ENCODE peak calls at places on chromosomes 1 and 21, in four cellular contexts. One of them, this sample, is unnamed.

GRCh38 chr1:85571181-85571540 is 9.4 kb upstream of the CCN1 start:
- DNase-seq in germinal center: no peak
- DNase-seq in cardiac muscle cell: no peak
- DNase-seq in activated T-cell treated with anti-CD3 and anti-CD28 coated beads, Interleukin-2, amount 50 U/mL, for 1 hour: no peak
- DNase-seq in this sample: no peak

GRCh38 chr1:116390195-116390594 is 17.2 kb downstream of the ATP1A1 start:
- DNase-seq in germinal center: no peak
- DNase-seq in activated T-cell treated with anti-CD3 and anti-CD28 coated beads, Interleukin-2, amount 50 U/mL, for 1 hour: no peak
- DNase-seq in cardiac muscle cell: no peak
- DNase-seq in this sample: peak

GRCh38 chr1:14103878-14104430 is 404.0 kb downstream of the PRDM2 start:
- DNase-seq in cardiac muscle cell: no peak
- DNase-seq in activated T-cell treated with anti-CD3 and anti-CD28 coated beads, Interleukin-2, amount 50 U/mL, for 1 hour: no peak
- DNase-seq in germinal center: no peak
- DNase-seq in this sample: no peak

GRCh38 chr1:42740756-42741580 is 932 bp upstream of the CLDN19 start:
- DNase-seq in cardiac muscle cell: no peak
- DNase-seq in germinal center: no peak
- DNase-seq in activated T-cell treated with anti-CD3 and anti-CD28 coated beads, Interleukin-2, amount 50 U/mL, for 1 hour: no peak
- DNase-seq in this sample: no peak

GRCh38 chr1:29800120-29800519 is 563.8 kb downstream of the PTPRU start:
- DNase-seq in germinal center: no peak
- DNase-seq in cardiac muscle cell: no peak
- DNase-seq in activated T-cell treated with anti-CD3 and anti-CD28 coated beads, Interleukin-2, amount 50 U/mL, for 1 hour: no peak
- DNase-seq in this sample: no peak

GRCh38 chr1:234960722-234961467 is 167.7 kb downstream of the TOMM20 start:
- DNase-seq in germinal center: no peak
- DNase-seq in cardiac muscle cell: peak
- DNase-seq in activated T-cell treated with anti-CD3 and anti-CD28 coated beads, Interleukin-2, amount 50 U/mL, for 1 hour: no peak
- DNase-seq in this sample: no peak

GRCh38 chr1:235910357-235911299 is 43.9 kb upstream of the LYST start:
- DNase-seq in cardiac muscle cell: peak
- DNase-seq in activated T-cell treated with anti-CD3 and anti-CD28 coated beads, Interleukin-2, amount 50 U/mL, for 1 hour: no peak
- DNase-seq in germinal center: no peak
- DNase-seq in this sample: no peak

GRCh38 chr1:11523746-11524464 is 45.0 kb downstream of the DISP3 start:
- DNase-seq in cardiac muscle cell: no peak
- DNase-seq in activated T-cell treated with anti-CD3 and anti-CD28 coated beads, Interleukin-2, amount 50 U/mL, for 1 hour: no peak
- DNase-seq in germinal center: no peak
- DNase-seq in this sample: no peak

GRCh38 chr21:35438643-35439404 is 389.7 kb upstream of the RUNX1 start:
- DNase-seq in cardiac muscle cell: peak
- DNase-seq in germinal center: peak
- DNase-seq in activated T-cell treated with anti-CD3 and anti-CD28 coated beads, Interleukin-2, amount 50 U/mL, for 1 hour: peak
- DNase-seq in this sample: no peak

GRCh38 chr1:234920136-234920842 is 208.3 kb downstream of the TOMM20 start:
- DNase-seq in germinal center: no peak
- DNase-seq in cardiac muscle cell: no peak
- DNase-seq in activated T-cell treated with anti-CD3 and anti-CD28 coated beads, Interleukin-2, amount 50 U/mL, for 1 hour: no peak
- DNase-seq in this sample: no peak

GRCh38 chr1:22786719-22787489 is 76.3 kb downstream of the EPHB2 start:
- DNase-seq in activated T-cell treated with anti-CD3 and anti-CD28 coated beads, Interleukin-2, amount 50 U/mL, for 1 hour: no peak
- DNase-seq in germinal center: no peak
- DNase-seq in cardiac muscle cell: no peak
- DNase-seq in this sample: no peak

GRCh38 chr1:225847610-225848009 is 34.6 kb downstream of the TMEM63A start:
- DNase-seq in cardiac muscle cell: no peak
- DNase-seq in germinal center: no peak
- DNase-seq in activated T-cell treated with anti-CD3 and anti-CD28 coated beads, Interleukin-2, amount 50 U/mL, for 1 hour: no peak
- DNase-seq in this sample: no peak

GRCh38 chr1:111989531-111990025 is at the start of gene KCND3:
- DNase-seq in cardiac muscle cell: peak
- DNase-seq in activated T-cell treated with anti-CD3 and anti-CD28 coated beads, Interleukin-2, amount 50 U/mL, for 1 hour: no peak
- DNase-seq in germinal center: peak
- DNase-seq in this sample: no peak

GRCh38 chr1:233627376-233627775 is 13.5 kb downstream of the KCNK1 start:
- DNase-seq in activated T-cell treated with anti-CD3 and anti-CD28 coated beads, Interleukin-2, amount 50 U/mL, for 1 hour: no peak
- DNase-seq in cardiac muscle cell: no peak
- DNase-seq in germinal center: no peak
- DNase-seq in this sample: no peak

GRCh38 chr1:43978551-43979260 is at the start of gene B4GALT2:
- DNase-seq in cardiac muscle cell: peak
- DNase-seq in germinal center: peak
- DNase-seq in activated T-cell treated with anti-CD3 and anti-CD28 coated beads, Interleukin-2, amount 50 U/mL, for 1 hour: peak
- DNase-seq in this sample: no peak

GRCh38 chr1:213759359-213760181 is 228.2 kb upstream of the PROX1 start:
- DNase-seq in germinal center: no peak
- DNase-seq in cardiac muscle cell: no peak
- DNase-seq in activated T-cell treated with anti-CD3 and anti-CD28 coated beads, Interleukin-2, amount 50 U/mL, for 1 hour: no peak
- DNase-seq in this sample: no peak

GRCh38 chr1:227885135-227885647 is 62.5 kb downstream of the WNT9A start:
- DNase-seq in activated T-cell treated with anti-CD3 and anti-CD28 coated beads, Interleukin-2, amount 50 U/mL, for 1 hour: peak
- DNase-seq in cardiac muscle cell: no peak
- DNase-seq in germinal center: no peak
- DNase-seq in this sample: peak

GRCh38 chr21:39125752-39126485 is 57.3 kb downstream of the PSMG1 start:
- DNase-seq in germinal center: no peak
- DNase-seq in activated T-cell treated with anti-CD3 and anti-CD28 coated beads, Interleukin-2, amount 50 U/mL, for 1 hour: no peak
- DNase-seq in cardiac muscle cell: peak
- DNase-seq in this sample: no peak

This sample was measured in CD8-positive, alpha-beta T cell.